ENCODE peak calls at places on chromosomes 11 and 22, in four cellular contexts. Y, C, Z and E are unnamed samples.

GRCh38 chr22:20641198-20641892 is 132.6 kb upstream of the SERPIND1 start:
- DNase-seq in C (no peak), Y (no peak), Z (no peak), E (no peak)

GRCh38 chr11:68480855-68481510 is 20.4 kb downstream of the PPP6R3 start:
- DNase-seq in Y (no peak), Z (no peak), C (no peak), E (no peak)

GRCh38 chr22:35611891-35612576 is 5.1 kb downstream of the MB start:
- DNase-seq in Z (peak; percentile 51), Y (no peak), C (peak; percentile 56), E (no peak)

GRCh38 chr11:110497204-110497987 is 67.6 kb downstream of the FDX1 start:
- DNase-seq in Z (no peak), Y (no peak), C (no peak), E (no peak)

GRCh38 chr11:85665756-85666155 is 827 bp upstream of the CREBZF start:
- DNase-seq in C (no peak), Y (no peak), Z (no peak), E (peak; percentile 55)

GRCh38 chr11:57979532-57980079 is 44.1 kb upstream of the OR9Q1 start:
- DNase-seq in C (no peak), Y (no peak), Z (no peak), E (no peak)

GRCh38 chr11:94275961-94276360 is 28.4 kb upstream of the IZUMO1R start:
- DNase-seq in Z (no peak), C (no peak), Y (no peak), E (no peak)

GRCh38 chr11:128515086-128515485 is 72.3 kb downstream of the ETS1 start:
- DNase-seq in Y (no peak), Z (no peak), C (no peak), E (no peak)

GRCh38 chr11:13891911-13892310 is 70.6 kb upstream of the SPON1 start:
- DNase-seq in C (no peak), Z (no peak), Y (no peak), E (no peak)

GRCh38 chr22:37248251-37248650 is 4.2 kb upstream of the RAC2 start:
- DNase-seq in C (no peak), Z (no peak), Y (no peak), E (no peak)

GRCh38 chr22:31343235-31344191 is 2.6 kb downstream of the PATZ1 start:
- DNase-seq in C (peak; percentile 81), Z (peak; percentile 80), Y (peak; percentile 69), E (peak; percentile 47)

GRCh38 chr22:36913431-36914382 is at the start of gene CSF2RB:
- DNase-seq in Y (no peak), Z (peak; percentile 32), C (peak; percentile 60), E (no peak)

GRCh38 chr22:31211862-31212730 is at the start of gene LIMK2:
- DNase-seq in Y (peak; percentile 97), Z (peak; percentile 98), C (peak; percentile 99), E (peak; percentile 95)

GRCh38 chr22:32237905-32238304 is 17.2 kb downstream of the SLC5A4 start:
- DNase-seq in Y (no peak), C (no peak), Z (no peak), E (peak; percentile 22)

GRCh38 chr11:502288-503178 is 4.5 kb downstream of the RNH1 start:
- DNase-seq in C (no peak), Y (peak; percentile 54), Z (no peak), E (no peak)

GRCh38 chr11:72751293-72752087 is 718 bp downstream of the ARAP1 start:
- DNase-seq in C (peak; percentile 11), Y (no peak), Z (no peak), E (no peak)

GRCh38 chr11:62880803-62881578 is at the start of gene SLC3A2:
- DNase-seq in Z (peak; percentile 95), C (peak; percentile 94), Y (peak; percentile 91), E (peak; percentile 94)

GRCh38 chr11:2233693-2234455 is 36.5 kb downstream of the ASCL2 start:
- DNase-seq in Y (no peak), C (no peak), Z (no peak), E (no peak)

GRCh38 chr22:40055143-40055926 is 60.6 kb downstream of the FAM83F start:
- DNase-seq in C (no peak), Z (no peak), Y (no peak), E (peak; percentile 82)

GRCh38 chr11:128859563-128860441 is 7.3 kb downstream of the KCNJ1 start:
- DNase-seq in Z (peak; percentile 80), C (peak; percentile 71), Y (peak; percentile 78), E (peak; percentile 59)

GRCh38 chr11:86205415-86206268 is 38.9 kb upstream of the EED start:
- DNase-seq in C (no peak), Y (no peak), Z (no peak), E (no peak)

GRCh38 chr11:32082346-32082986 is 8.4 kb upstream of the RCN1 start:
- DNase-seq in C (no peak), Y (no peak), Z (no peak), E (no peak)

GRCh38 chr11:76663912-76664440 is 6.6 kb downstream of the LRRC32 start:
- DNase-seq in C (peak; percentile 4), Z (no peak), Y (peak; percentile 23), E (no peak)

GRCh38 chr11:97202613-97203292 is 812.9 kb downstream of the JRKL start:
- DNase-seq in Z (no peak), C (no peak), Y (no peak), E (no peak)

GRCh38 chr11:134045799-134046635 is 22.9 kb upstream of the JAM3 start:
- DNase-seq in Z (no peak), Y (no peak), C (no peak), E (no peak)

GRCh38 chr11:115222218-115222862 is 281.9 kb downstream of the CADM1 start:
- DNase-seq in Y (no peak), C (peak; percentile 15), Z (no peak), E (no peak)

GRCh38 chr11:8219257-8220021 is 44.2 kb downstream of the LMO1 start:
- DNase-seq in C (peak; percentile 70), Z (peak; percentile 58), Y (peak; percentile 51), E (peak; percentile 53)

GRCh38 chr11:35363246-35364100 is 55.9 kb downstream of the SLC1A2 start:
- DNase-seq in C (no peak), Z (no peak), Y (no peak), E (no peak)

GRCh38 chr11:11025087-11025486 is 167.2 kb upstream of the ZBED5 start:
- DNase-seq in Y (no peak), C (no peak), Z (no peak), E (no peak)

GRCh38 chr11:83871013-83871412 is 584.8 kb upstream of the CCDC90B start:
- DNase-seq in Z (no peak), C (no peak), Y (no peak), E (peak; percentile 1)

GRCh38 chr11:128095459-128096096 is 491.8 kb downstream of the ETS1 start:
- DNase-seq in Y (no peak), C (no peak), Z (no peak), E (no peak)

GRCh38 chr11:30855383-30856006 is 269.3 kb upstream of the MPPED2 start:
- DNase-seq in Y (no peak), C (no peak), Z (no peak), E (no peak)

DNA sequence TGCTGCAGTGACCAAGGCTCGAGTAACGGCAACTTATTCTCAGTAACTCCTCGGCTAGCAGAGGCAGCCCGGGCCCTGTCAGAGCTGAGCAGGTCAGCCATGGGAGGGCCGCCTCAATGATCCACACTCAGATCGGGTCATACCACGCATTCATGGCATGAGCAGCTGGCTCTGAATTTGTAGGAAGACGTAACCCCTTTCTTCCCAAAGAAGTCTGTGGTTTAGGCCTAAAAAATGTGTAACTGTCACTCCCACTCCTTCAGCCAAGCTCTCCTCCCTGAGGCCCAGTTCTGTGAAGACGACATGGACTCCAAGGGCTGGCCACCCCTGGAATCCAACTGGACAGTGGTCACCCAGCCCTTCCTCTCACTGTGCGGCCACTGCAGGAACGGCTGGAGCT is 30.0 kb downstream of the PPP2R1B start:
- DNase-seq in Z (no peak), Y (peak; percentile 55), C (no peak), E (no peak)
- H3K27ac ChIP-seq in Z (peak overlapping the region; percentile 90), Y (peak overlapping the region; percentile 90), C (peak overlapping the region; percentile 88), E (peak overlapping the region; percentile 97)

GRCh38 chr11:74777877-74778276 is 29.2 kb downstream of the RNF169 start:
- DNase-seq in Z (no peak), C (no peak), Y (no peak), E (no peak)

GRCh38 chr11:74776546-74776945 is 27.9 kb downstream of the RNF169 start:
- DNase-seq in Z (no peak), C (no peak), Y (no peak), E (no peak)

GRCh38 chr11:74777038-74777437 is 28.4 kb downstream of the RNF169 start:
- DNase-seq in Y (no peak), Z (no peak), C (no peak), E (no peak)

GRCh38 chr11:74780277-74780870 is 31.7 kb downstream of the RNF169 start:
- DNase-seq in Y (no peak), C (no peak), Z (no peak), E (no peak)

GRCh38 chr11:74778581-74778980 is 29.9 kb downstream of the RNF169 start:
- DNase-seq in Z (no peak), C (no peak), Y (no peak), E (no peak)
- H3K4me1 ChIP-seq in Z (peaks cover 2% of the 10 kb centered on the region), C (no peaks in the 10 kb centered on the region), Y (peaks cover 3% of the 10 kb centered on the region), E (no peaks in the 10 kb centered on the region)

GRCh38 chr11:41398175-41398574 is 61.3 kb downstream of the LRRC4C start:
- DNase-seq in Z (no peak), C (no peak), Y (no peak), E (no peak)

GRCh38 chr11:41404109-41404508 is 55.3 kb downstream of the LRRC4C start:
- DNase-seq in C (no peak), Z (no peak), Y (no peak), E (peak; percentile 10)

GRCh38 chr11:41400124-41400523 is 59.3 kb downstream of the LRRC4C start:
- DNase-seq in Y (no peak), Z (no peak), C (no peak), E (no peak)

GRCh38 chr11:41403462-41403861 is 56.0 kb downstream of the LRRC4C start:
- DNase-seq in C (no peak), Y (no peak), Z (no peak), E (no peak)
- H3K27ac ChIP-seq in C (no peak overlapping the region), Y (no peak overlapping the region), Z (no peak overlapping the region), E (no peak overlapping the region)

DNA sequence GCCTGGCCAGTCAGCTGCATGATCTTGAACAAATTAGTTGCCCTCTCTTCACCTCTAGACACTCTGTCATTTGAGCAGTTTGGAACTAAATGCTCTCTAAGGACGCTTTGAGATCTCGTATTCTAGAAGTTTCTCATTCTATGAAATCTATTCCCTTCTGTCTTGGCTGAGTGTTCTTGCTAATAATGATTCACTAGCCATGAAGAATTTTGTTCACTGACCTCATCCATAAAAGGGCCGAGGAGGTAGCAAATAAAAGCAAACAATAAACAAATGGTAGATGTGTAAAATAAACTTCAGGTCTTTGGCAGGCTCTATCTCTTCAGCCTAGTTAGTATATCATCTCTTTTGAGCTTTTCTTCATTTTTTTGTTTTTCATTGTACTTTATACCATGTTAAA is 76.6 kb downstream of the USP35 start:
- DNase-seq in Y (no peak), C (no peak), Z (no peak), E (no peak)
- H3K4me1 ChIP-seq in Y (peaks cover 24% of the 10 kb centered on the region), C (peaks cover 4% of the 10 kb centered on the region), Z (no peaks in the 10 kb centered on the region), E (no peaks in the 10 kb centered on the region)